ENCODE peak calls at places on chromosomes 3 and 15, in seven cellular contexts. X is astrocyte, W is DND-41, H is pancreas, F is PC-3, L is ovary, Z is mesendoderm. Y is an unnamed sample. For H3K27me3 and H3K4me1, the result is how much of the 10 kb centered on the place peaks cover.

GRCh38 chr3:12965999-12966846 is 107.0 kb downstream of the IQSEC1 start:
- DNase-seq in X (no peak), W (peak), H (peak), F (peak), L (no peak), Z (no peak), Y (no peak)

GRCh38 chr15:82312611-82313349 is 36.5 kb downstream of the GOLGA6L10 start:
- DNase-seq in X (no peak), W (no peak), H (no peak), F (no peak), L (no peak), Z (no peak), Y (no peak)

GRCh38 chr3:51637941-51638471 is 33.0 kb upstream of the TEX264 start:
- DNase-seq in X (peak), W (peak), H (no peak), F (peak), L (no peak), Z (peak), Y (peak)

GRCh38 chr15:41934843-41935242 is 37.5 kb downstream of the EHD4 start:
- DNase-seq in X (no peak), W (peak), H (no peak), F (peak), L (no peak), Z (peak), Y (peak)

GRCh38 chr3:119580148-119580760 is 962 bp downstream of the ADPRH start:
- DNase-seq in X (no peak), W (no peak), H (no peak), F (no peak), L (peak), Z (peak), Y (no peak)

GRCh38 chr3:94246136-94246535 is 183.3 kb downstream of the NSUN3 start:
- DNase-seq in X (peak), W (no peak), H (no peak), F (no peak), L (no peak), Z (no peak), Y (no peak)

GRCh38 chr3:42013652-42014442 is 51.9 kb upstream of the ULK4 start:
- DNase-seq in X (no peak), W (peak), H (peak), F (peak), L (peak), Z (no peak), Y (peak)

GRCh38 chr3:168006584-168006983 is 89.1 kb downstream of the GOLIM4 start:
- DNase-seq in X (no peak), W (no peak), H (no peak), F (no peak), L (no peak), Z (no peak), Y (no peak)

GRCh38 chr15:45138814-45139765 is 9.3 kb downstream of the DUOX1 start:
- DNase-seq in X (no peak), W (no peak), H (no peak), F (no peak), L (no peak), Z (no peak), Y (no peak)

GRCh38 chr15:45139770-45140169 is 10.0 kb downstream of the DUOX1 start:
- DNase-seq in X (no peak), W (no peak), H (no peak), F (no peak), L (no peak), Z (no peak), Y (no peak)

GRCh38 chr15:45134682-45135604 is 5.1 kb downstream of the DUOX1 start:
- DNase-seq in X (no peak), W (no peak), H (peak), F (no peak), L (no peak), Z (peak), Y (no peak)

GRCh38 chr15:45136378-45136764 is 6.6 kb downstream of the DUOX1 start:
- DNase-seq in X (no peak), W (no peak), H (no peak), F (no peak), L (no peak), Z (peak), Y (no peak)

DNA sequence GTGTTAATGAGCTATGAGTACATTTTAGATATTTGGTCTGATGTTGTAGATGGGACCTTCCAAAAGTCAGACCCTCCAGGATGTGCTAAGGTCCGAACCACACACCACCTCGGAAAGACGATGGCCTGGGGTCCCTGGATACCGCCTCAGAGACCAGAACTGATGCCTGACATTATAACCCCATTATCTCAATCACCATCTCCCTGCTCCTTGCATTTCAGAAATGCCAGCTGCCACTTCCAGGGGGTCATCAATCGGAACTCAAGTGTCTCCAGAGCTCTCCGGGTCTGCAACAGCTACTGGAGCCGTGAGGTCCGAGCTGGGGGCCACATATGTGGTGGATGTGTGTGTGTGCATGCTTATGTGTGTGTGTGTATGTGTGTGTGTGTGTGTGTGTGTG is 7.9 kb downstream of the DUOX1 start:
- DNase-seq in X (no peak), W (no peak), H (no peak), F (no peak), L (no peak), Z (no peak), Y (no peak)
- H3K27me3 ChIP-seq in X (under half), W (under half), H (under half), F (under half), L (under half), Z (under half), Y (under half)

DNA sequence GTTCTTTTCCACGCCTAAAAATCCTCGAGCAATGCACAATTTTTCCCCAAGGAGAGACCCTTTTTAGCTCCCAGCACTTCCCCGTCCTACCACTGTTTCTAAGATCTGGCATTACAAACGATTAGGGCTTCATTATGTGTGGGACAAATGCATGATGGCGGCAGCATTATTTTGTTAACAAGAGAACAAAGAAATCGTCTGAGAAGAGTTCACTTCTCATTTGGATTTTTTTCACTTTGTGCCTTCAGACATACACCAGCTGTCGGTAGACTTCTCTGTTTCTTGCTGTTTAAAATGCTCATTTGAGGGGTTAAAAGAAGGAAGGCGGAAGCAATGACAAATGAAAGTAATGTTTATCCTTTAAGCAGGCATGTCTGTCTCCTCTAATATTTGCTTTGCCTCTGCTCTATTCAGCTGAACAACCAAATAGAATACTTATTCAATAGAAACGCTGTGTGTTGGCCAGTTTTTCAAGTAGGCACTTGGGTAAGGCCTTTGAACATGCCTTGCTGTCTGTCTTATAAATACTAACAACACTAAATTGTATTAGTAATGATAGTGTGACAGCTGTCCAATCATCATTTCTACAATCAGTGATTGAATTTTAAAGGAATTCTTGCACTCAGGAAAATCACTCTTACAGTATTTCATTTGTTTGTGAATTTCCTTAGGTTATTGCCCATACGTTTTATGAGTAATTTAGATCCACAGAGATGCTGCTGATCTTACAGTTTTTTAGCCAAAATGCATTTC is 382.4 kb downstream of the IL5RA start:
- DNase-seq in X (no peak), W (no peak), H (no peak), F (no peak), L (no peak), Z (no peak), Y (no peak)
- H3K4me1 ChIP-seq in X (under half), W (under half), H (under half), F (under half), L (under half), Z (under half), Y (under half)

DNA sequence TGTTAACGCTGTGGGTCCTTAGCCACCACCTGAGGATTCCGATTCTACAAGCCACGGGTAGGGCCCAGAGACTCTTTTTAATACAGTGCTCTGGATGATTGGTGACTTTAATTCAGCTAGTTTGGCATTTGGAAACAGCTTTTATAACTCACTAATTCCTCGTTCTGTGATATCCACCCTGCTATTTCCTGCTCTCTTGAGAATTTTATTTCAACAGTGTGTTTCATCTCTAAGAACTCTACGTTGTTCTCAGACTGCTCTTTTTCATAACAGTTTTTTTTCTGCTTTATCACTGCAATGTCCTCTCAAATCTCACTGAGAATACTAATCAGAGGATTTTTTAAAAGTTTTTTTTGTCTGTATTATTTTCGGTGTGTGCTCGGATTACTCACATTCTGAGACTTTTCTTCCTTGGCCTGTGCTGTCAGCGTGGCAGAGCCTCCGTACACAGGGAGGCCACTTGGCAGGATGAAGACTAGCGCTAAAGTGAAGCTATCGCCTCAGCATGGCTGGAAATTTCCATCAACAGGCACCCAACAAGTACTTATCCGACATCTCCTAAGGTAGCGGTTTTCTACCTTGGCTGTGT is 59.4 kb upstream of the NEO1 start:
- DNase-seq in X (peak), W (no peak), H (no peak), F (no peak), L (peak), Z (no peak), Y (no peak)
- H3K27ac ChIP-seq in X (no peak), W (no peak), H (no peak), F (no peak), L (peak), Z (no peak), Y (no peak)

GRCh38 chr3:130835483-130835882 is 58.4 kb upstream of the ATP2C1 start:
- DNase-seq in X (no peak), W (no peak), H (no peak), F (peak), L (no peak), Z (no peak), Y (no peak)
- H3K27me3 ChIP-seq in X (under half), W (under half), H (under half), F (under half), L (under half), Z (under half), Y (under half)

DNA sequence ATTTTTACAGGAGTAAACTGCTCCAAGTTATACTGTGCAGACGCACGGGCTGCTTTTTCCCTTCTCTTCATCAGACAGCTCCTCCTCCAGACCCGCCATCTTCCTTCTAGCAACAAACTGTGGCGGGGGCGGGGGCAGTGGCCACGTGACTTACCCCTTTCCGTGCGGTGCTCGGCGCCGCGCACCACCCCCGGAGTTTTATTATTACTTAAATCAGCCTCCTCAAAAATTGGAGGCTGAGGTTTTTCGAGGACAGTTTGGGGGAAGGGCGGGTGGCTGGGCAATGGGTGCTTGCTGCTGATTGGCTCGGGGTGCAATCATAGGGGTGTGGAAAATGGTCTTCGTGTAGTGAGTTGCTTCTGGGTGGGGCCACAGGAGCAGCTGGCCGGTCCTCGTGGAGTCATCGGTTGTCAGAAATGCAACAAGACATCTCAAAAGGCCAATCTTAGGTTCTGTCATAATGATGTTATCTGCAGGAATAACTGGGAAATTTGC is 77.1 kb upstream of the MFGE8 start:
- DNase-seq in X (no peak), W (no peak), H (no peak), F (no peak), L (no peak), Z (no peak), Y (no peak)
- H3K4me1 ChIP-seq in X (under half), W (under half), H (under half), F (under half), L (under half), Z (under half), Y (under half)

DNA sequence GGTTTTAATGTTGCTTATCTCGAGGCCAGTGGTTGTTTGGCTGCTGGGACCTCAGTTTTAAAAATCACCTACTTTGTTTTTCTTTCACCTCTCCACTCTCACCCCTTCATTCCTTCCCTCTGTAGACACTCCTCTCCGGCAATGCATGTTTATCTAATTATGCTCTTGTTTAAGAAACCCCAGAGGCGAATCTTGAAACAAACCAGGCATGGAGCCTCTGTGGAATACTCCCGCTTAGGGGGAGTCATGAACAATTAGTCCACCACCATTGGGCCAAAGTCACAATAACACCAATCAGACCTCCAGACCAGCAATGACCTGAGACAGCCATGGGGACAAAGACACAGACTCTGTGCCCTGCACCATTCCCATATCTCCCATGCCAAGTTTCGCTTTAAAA is 53.3 kb downstream of the EFCAB12 start:
- DNase-seq in X (no peak), W (no peak), H (no peak), F (no peak), L (no peak), Z (no peak), Y (no peak)
- H3K27ac ChIP-seq in X (no peak), W (no peak), H (no peak), F (no peak), L (no peak), Z (no peak), Y (no peak)

Y was measured in CD4-positive, CD25-positive, alpha-beta regulatory T cell.